ENCODE peak calls at places on chromosomes 4 and X, in seven cellular contexts. T is omental fat pad; W is NCI-H2081; M is CD8-positive, alpha-beta memory T cell; L is activated T-helper 1 cell treated with Interleukin-2 at 50 U/mL for 16 hours; C is cardiac muscle cell; U is tibial artery. J is an unnamed sample.

GRCh38 chr4:46977245-46977644 is 16.1 kb downstream of the GABRA4 start:
- DNase-seq in T (no peak), W (no peak), M (no peak), L (no peak), C (no peak), U (no peak), J (no peak)

GRCh38 chr4:183823394-183823793 is 81.7 kb upstream of the STOX2 start:
- DNase-seq in T (no peak), W (no peak), M (no peak), L (no peak), C (peak), U (no peak), J (no peak)

GRCh38 chrX:39507034-39507433 is 590.7 kb downstream of the BCOR start:
- DNase-seq in T (no peak), W (no peak), M (no peak), L (no peak), C (no peak), U (no peak), J (peak)

GRCh38 chr4:2962099-2962455 is 1.1 kb downstream of the NOP14 start:
- DNase-seq in T (no peak), W (no peak), M (no peak), L (no peak), C (no peak), U (no peak), J (no peak)

GRCh38 chr4:181168406-181168805 is 1074.8 kb upstream of the TENM3 start:
- DNase-seq in T (no peak), W (no peak), M (no peak), L (no peak), C (no peak), U (no peak), J (no peak)

GRCh38 chrX:82224961-82225360 is 1023.1 kb downstream of the SH3BGRL start:
- DNase-seq in T (no peak), W (no peak), M (no peak), L (no peak), C (no peak), U (no peak), J (peak)

GRCh38 chrX:138026211-138026610 is 460.3 kb downstream of the ZIC3 start:
- DNase-seq in T (no peak), W (no peak), M (no peak), L (no peak), C (no peak), U (no peak), J (peak)

GRCh38 chrX:4909245-4909830 is 1195.9 kb upstream of the PRKX start:
- DNase-seq in T (no peak), W (no peak), M (no peak), L (no peak), C (no peak), U (no peak), J (no peak)

GRCh38 chr4:150010525-150011126 is 67.6 kb upstream of the DCLK2 start:
- DNase-seq in T (no peak), W (peak), M (no peak), L (no peak), C (peak), U (no peak), J (peak)

GRCh38 chr4:37603711-37604110 is 82.5 kb downstream of the RELL1 start:
- DNase-seq in T (no peak), W (no peak), M (no peak), L (no peak), C (no peak), U (no peak), J (no peak)

GRCh38 chr4:13921805-13922204 is 294.3 kb upstream of the BOD1L1 start:
- DNase-seq in T (no peak), W (no peak), M (no peak), L (no peak), C (peak), U (no peak), J (no peak)

GRCh38 chr4:13928214-13928613 is 300.7 kb upstream of the BOD1L1 start:
- DNase-seq in T (no peak), W (no peak), M (no peak), L (no peak), C (no peak), U (no peak), J (no peak)

GRCh38 chrX:45774961-45775360 is 574.3 kb upstream of the DIPK2B start:
- DNase-seq in T (peak), W (no peak), M (no peak), L (no peak), C (peak), U (peak), J (no peak)

GRCh38 chrX:54824195-54824594 is 16.6 kb downstream of the MAGED2 start:
- DNase-seq in T (no peak), W (no peak), M (no peak), L (no peak), C (no peak), U (no peak), J (no peak)

J was measured in SJCRH30.